ENCODE peak calls at places on chromosomes 7 and 10, in nine cellular contexts. E, B, L, R, W, O, K, Z and D are unnamed samples.

GRCh38 chr7:70470751-70471150 is 661.2 kb upstream of the GALNT17 start:
- DNase-seq in K (no peak), W (no peak), Z (no peak), E (no peak), L (no peak), B (no peak), O (no peak), R (no peak), D (no peak)

GRCh38 chr10:9613338-9613737 is 1404.3 kb upstream of the CELF2 start:
- DNase-seq in R (no peak), E (no peak), K (no peak), W (no peak), O (no peak), B (no peak), L (no peak), Z (peak; percentile 9), D (no peak)

GRCh38 chr7:105638942-105639495 is 57.7 kb upstream of the EFCAB10 start:
- DNase-seq in R (no peak), E (peak; percentile 88), B (no peak), K (no peak), L (no peak), O (no peak), Z (no peak), W (no peak), D (no peak)

GRCh38 chr10:127906548-127907377 is at the start of gene PTPRE:
- DNase-seq in W (peak; percentile 89), K (peak; percentile 62), E (no peak), R (no peak), O (peak; percentile 44), L (no peak), B (peak; percentile 13), Z (peak; percentile 85), D (peak; percentile 92)

GRCh38 chr10:44851413-44851812 is 59.7 kb upstream of the TMEM72 start:
- DNase-seq in K (no peak), Z (no peak), L (no peak), B (no peak), W (no peak), O (no peak), R (no peak), E (no peak), D (no peak)

GRCh38 chr7:126803060-126803665 is 449.6 kb downstream of the GRM8 start:
- DNase-seq in R (peak; percentile 42), Z (peak; percentile 76), K (peak; percentile 23), W (peak; percentile 75), E (peak; percentile 84), B (peak; percentile 71), O (no peak), L (no peak), D (no peak)

GRCh38 chr7:80225361-80225760 is 90.7 kb downstream of the GNAI1 start:
- DNase-seq in W (no peak), Z (peak; percentile 32), E (no peak), K (no peak), O (no peak), R (no peak), L (no peak), B (peak; percentile 31), D (no peak)

GRCh38 chr7:57425969-57426628 is 23.9 kb upstream of the ZNF716 start:
- DNase-seq in O (no peak), K (no peak), E (no peak), R (no peak), Z (no peak), L (no peak), W (peak; percentile 12), B (no peak), D (no peak)

GRCh38 chr10:69061305-69062161 is 26.4 kb upstream of the SRGN start:
- DNase-seq in L (no peak), K (no peak), E (no peak), R (no peak), W (peak; percentile 99), Z (peak; percentile 99), O (peak; percentile 14), B (peak; percentile 50), D (peak; percentile 73)

GRCh38 chr10:112490543-112490942 is 43.5 kb downstream of the VTI1A start:
- DNase-seq in K (no peak), R (no peak), Z (peak; percentile 38), O (no peak), B (no peak), W (no peak), E (peak; percentile 33), L (no peak), D (peak; percentile 78)

GRCh38 chr10:102714621-102715455 is at the start of gene SFXN2:
- DNase-seq in K (no peak), O (peak; percentile 40), W (peak; percentile 77), R (no peak), B (no peak), Z (no peak), L (no peak), E (no peak), D (peak; percentile 81)

GRCh38 chr7:140889645-140890044 is 35.1 kb downstream of the BRAF start:
- DNase-seq in K (no peak), W (peak; percentile 20), R (no peak), L (no peak), B (no peak), E (no peak), Z (no peak), O (no peak), D (no peak)

GRCh38 chr7:114530074-114530611 is 115.5 kb downstream of the FOXP2 start:
- DNase-seq in W (no peak), R (no peak), B (peak; percentile 20), O (no peak), E (peak; percentile 15), Z (peak; percentile 18), L (no peak), K (no peak), D (no peak)

GRCh38 chr7:86914468-86915054 is 144.9 kb downstream of the ELAPOR2 start:
- DNase-seq in E (peak; percentile 18), B (no peak), W (peak; percentile 29), R (no peak), L (no peak), O (no peak), Z (peak; percentile 46), K (no peak), D (no peak)